ENCODE peak calls at places on chromosome 22, in ten cellular contexts. D is H1, O is upper lobe of left lung, Q is spleen, V is HCT116, H is endothelial cell of umbilical vein, I is transverse colon, P is HepG2, E is stomach, L is breast epithelium. C is an unnamed sample. For H3K4me1 and H3K9me3, the result is how much of the 10 kb centered on the place peaks cover.

GRCh38 chr22:19970479-19971275 is 29.1 kb upstream of the TXNRD2 start:
- DNase-seq in D (peak), O (peak), Q (peak), V (no peak), H (peak), I (peak), P (peak), E (peak), L (peak), C (no peak)

GRCh38 chr22:19984201-19984753 is 32.3 kb downstream of the ARVCF start:
- DNase-seq in D (no peak), O (peak), Q (peak), V (peak), H (peak), I (no peak), P (no peak), E (no peak), L (no peak), C (peak)

GRCh38 chr22:30314918-30315317 is 11.8 kb downstream of the TBC1D10A start:
- DNase-seq in D (no peak), O (no peak), Q (no peak), V (no peak), H (no peak), I (no peak), P (no peak), E (no peak), L (no peak), C (no peak)

GRCh38 chr22:20650294-20651207 is 123.4 kb upstream of the SERPIND1 start:
- DNase-seq in D (peak), O (no peak), Q (no peak), V (no peak), H (no peak), I (no peak), P (no peak), E (no peak), L (no peak), C (no peak)

GRCh38 chr22:21952586-21953571 is at the start of gene PPM1F:
- DNase-seq in D (peak), O (peak), Q (peak), V (no peak), H (peak), I (peak), P (peak), E (peak), L (peak), C (no peak)

GRCh38 chr22:27554106-27554814 is 247.3 kb downstream of the MN1 start:
- DNase-seq in D (no peak), O (no peak), Q (no peak), V (no peak), H (peak), I (peak), P (no peak), E (peak), L (no peak), C (no peak)

GRCh38 chr22:41699264-41700104 is at the start of gene MEI1:
- DNase-seq in D (peak), O (peak), Q (peak), V (no peak), H (peak), I (peak), P (no peak), E (peak), L (peak), C (no peak)

GRCh38 chr22:19879248-19879575 is 24.5 kb upstream of the GNB1L start:
- DNase-seq in D (peak), O (peak), Q (peak), V (no peak), H (no peak), I (no peak), P (no peak), E (no peak), L (no peak), C (no peak)

GRCh38 chr22:28023036-28023435 is 104.0 kb upstream of the PITPNB start:
- DNase-seq in D (no peak), O (no peak), Q (peak), V (no peak), H (no peak), I (no peak), P (no peak), E (no peak), L (peak), C (no peak)

GRCh38 chr22:42443240-42444059 is 11.2 kb upstream of the NFAM1 start:
- DNase-seq in D (no peak), O (no peak), Q (no peak), V (no peak), H (no peak), I (no peak), P (no peak), E (no peak), L (no peak), C (no peak)

GRCh38 chr22:25368271-25368670 is 148.8 kb downstream of the CRYBB2 start:
- DNase-seq in D (no peak), O (no peak), Q (no peak), V (no peak), H (no peak), I (peak), P (no peak), E (peak), L (no peak), C (no peak)

GRCh38 chr22:28171135-28171534 is 252.1 kb upstream of the PITPNB start:
- DNase-seq in D (no peak), O (no peak), Q (no peak), V (no peak), H (no peak), I (no peak), P (no peak), E (no peak), L (no peak), C (no peak)

GRCh38 chr22:41992496-41992895 is 6.1 kb upstream of the WBP2NL start:
- DNase-seq in D (no peak), O (no peak), Q (peak), V (no peak), H (no peak), I (no peak), P (no peak), E (peak), L (peak), C (no peak)

GRCh38 chr22:39123811-39124668 is 27.0 kb downstream of the APOBEC3H start:
- DNase-seq in D (no peak), O (peak), Q (peak), V (no peak), H (no peak), I (no peak), P (no peak), E (no peak), L (no peak), C (no peak)

GRCh38 chr22:35435201-35435712 is 35.3 kb downstream of the MCM5 start:
- DNase-seq in D (no peak), O (no peak), Q (no peak), V (no peak), H (no peak), I (no peak), P (no peak), E (no peak), L (no peak), C (no peak)

GRCh38 chr22:29457730-29458129 is 19.3 kb downstream of the RFPL1 start:
- DNase-seq in D (peak), O (no peak), Q (peak), V (peak), H (peak), I (peak), P (peak), E (no peak), L (no peak), C (no peak)

GRCh38 chr22:46974077-46974476 is 211.6 kb downstream of the TBC1D22A start:
- DNase-seq in D (no peak), O (peak), Q (no peak), V (no peak), H (no peak), I (no peak), P (no peak), E (no peak), L (no peak), C (no peak)

GRCh38 chr22:30648825-30649224 is 13.2 kb downstream of the SLC35E4 start:
- DNase-seq in D (no peak), O (no peak), Q (no peak), V (no peak), H (no peak), I (no peak), P (no peak), E (peak), L (no peak), C (no peak)

GRCh38 chr22:37887610-37888378 is 18.3 kb upstream of the MICALL1 start:
- DNase-seq in D (no peak), O (no peak), Q (no peak), V (no peak), H (peak), I (no peak), P (no peak), E (no peak), L (peak), C (no peak)

GRCh38 chr22:44286673-44287072 is 26.1 kb downstream of the SHISAL1 start:
- DNase-seq in D (no peak), O (no peak), Q (no peak), V (no peak), H (no peak), I (no peak), P (no peak), E (no peak), L (no peak), C (no peak)

GRCh38 chr22:42283288-42284229 is 13.1 kb upstream of the TCF20 start:
- DNase-seq in D (peak), O (peak), Q (peak), V (no peak), H (no peak), I (no peak), P (no peak), E (no peak), L (no peak), C (no peak)

GRCh38 chr22:37122598-37123180 is 13.2 kb upstream of the TMPRSS6 start:
- DNase-seq in D (no peak), O (no peak), Q (no peak), V (no peak), H (no peak), I (no peak), P (no peak), E (no peak), L (no peak), C (no peak)

GRCh38 chr22:31556627-31557203 is 60.4 kb downstream of the SFI1 start:
- DNase-seq in D (no peak), O (no peak), Q (no peak), V (peak), H (peak), I (no peak), P (peak), E (no peak), L (no peak), C (no peak)

GRCh38 chr22:30279389-30279788 is 9.9 kb downstream of the CASTOR1 start:
- DNase-seq in D (no peak), O (peak), Q (no peak), V (no peak), H (no peak), I (no peak), P (no peak), E (no peak), L (no peak), C (no peak)

GRCh38 chr22:35601743-35602633 is 15.1 kb downstream of the MB start:
- DNase-seq in D (no peak), O (no peak), Q (no peak), V (no peak), H (no peak), I (no peak), P (no peak), E (no peak), L (no peak), C (no peak)

GRCh38 chr22:44697423-44698179 is 4.4 kb upstream of the PRR5 start:
- DNase-seq in D (peak), O (peak), Q (peak), V (peak), H (peak), I (peak), P (peak), E (peak), L (peak), C (peak)

GRCh38 chr22:21961886-21962654 is 9.4 kb upstream of the PPM1F start:
- DNase-seq in D (no peak), O (no peak), Q (no peak), V (no peak), H (no peak), I (no peak), P (no peak), E (peak), L (no peak), C (no peak)

GRCh38 chr22:45583504-45583903 is 80.8 kb downstream of the FBLN1 start:
- DNase-seq in D (no peak), O (no peak), Q (peak), V (no peak), H (no peak), I (no peak), P (no peak), E (no peak), L (no peak), C (no peak)

GRCh38 chr22:29071261-29072045 is 1.4 kb upstream of the KREMEN1 start:
- DNase-seq in D (peak), O (peak), Q (peak), V (no peak), H (no peak), I (peak), P (peak), E (peak), L (peak), C (no peak)

GRCh38 chr22:32475428-32476010 is 908 bp downstream of the FBXO7 start:
- DNase-seq in D (peak), O (peak), Q (peak), V (peak), H (peak), I (peak), P (no peak), E (peak), L (no peak), C (no peak)

GRCh38 chr22:43830931-43831560 is 18.9 kb upstream of the EFCAB6 start:
- DNase-seq in D (no peak), O (no peak), Q (no peak), V (no peak), H (no peak), I (no peak), P (no peak), E (no peak), L (no peak), C (no peak)

GRCh38 chr22:22110548-22111266 is 128.1 kb upstream of the TOP3B start:
- DNase-seq in D (peak), O (no peak), Q (peak), V (peak), H (peak), I (peak), P (no peak), E (no peak), L (no peak), C (peak)

GRCh38 chr22:41746563-41747400 is 47.5 kb downstream of the MEI1 start:
- DNase-seq in D (peak), O (no peak), Q (peak), V (peak), H (peak), I (peak), P (peak), E (peak), L (peak), C (peak)

GRCh38 chr22:28464179-28464578 is 215.5 kb downstream of the TTC28 start:
- DNase-seq in D (no peak), O (no peak), Q (no peak), V (no peak), H (peak), I (no peak), P (no peak), E (no peak), L (no peak), C (no peak)

GRCh38 chr22:41915035-41915782 is at the start of gene SHISA8:
- DNase-seq in D (no peak), O (peak), Q (peak), V (no peak), H (peak), I (peak), P (no peak), E (peak), L (peak), C (no peak)

GRCh38 chr22:28909375-28909774 is 26.0 kb downstream of the ZNRF3 start:
- DNase-seq in D (no peak), O (no peak), Q (no peak), V (no peak), H (no peak), I (no peak), P (no peak), E (no peak), L (no peak), C (no peak)

GRCh38 chr22:39343259-39344045 is 6.3 kb upstream of the SYNGR1 start:
- DNase-seq in D (peak), O (no peak), Q (no peak), V (peak), H (peak), I (peak), P (peak), E (peak), L (peak), C (peak)

GRCh38 chr22:40510965-40511364 is 125.6 kb downstream of the MRTFA start:
- DNase-seq in D (no peak), O (no peak), Q (no peak), V (no peak), H (no peak), I (no peak), P (no peak), E (no peak), L (no peak), C (no peak)

GRCh38 chr22:40517631-40518030 is 118.9 kb downstream of the MRTFA start:
- DNase-seq in D (no peak), O (no peak), Q (no peak), V (no peak), H (no peak), I (no peak), P (no peak), E (no peak), L (no peak), C (no peak)

GRCh38 chr22:40511604-40512003 is 124.9 kb downstream of the MRTFA start:
- DNase-seq in D (no peak), O (no peak), Q (no peak), V (no peak), H (no peak), I (no peak), P (no peak), E (no peak), L (no peak), C (no peak)

GRCh38 chr22:40509401-40510134 is 127.0 kb downstream of the MRTFA start:
- DNase-seq in D (no peak), O (no peak), Q (no peak), V (no peak), H (peak), I (peak), P (no peak), E (peak), L (no peak), C (no peak)

DNA sequence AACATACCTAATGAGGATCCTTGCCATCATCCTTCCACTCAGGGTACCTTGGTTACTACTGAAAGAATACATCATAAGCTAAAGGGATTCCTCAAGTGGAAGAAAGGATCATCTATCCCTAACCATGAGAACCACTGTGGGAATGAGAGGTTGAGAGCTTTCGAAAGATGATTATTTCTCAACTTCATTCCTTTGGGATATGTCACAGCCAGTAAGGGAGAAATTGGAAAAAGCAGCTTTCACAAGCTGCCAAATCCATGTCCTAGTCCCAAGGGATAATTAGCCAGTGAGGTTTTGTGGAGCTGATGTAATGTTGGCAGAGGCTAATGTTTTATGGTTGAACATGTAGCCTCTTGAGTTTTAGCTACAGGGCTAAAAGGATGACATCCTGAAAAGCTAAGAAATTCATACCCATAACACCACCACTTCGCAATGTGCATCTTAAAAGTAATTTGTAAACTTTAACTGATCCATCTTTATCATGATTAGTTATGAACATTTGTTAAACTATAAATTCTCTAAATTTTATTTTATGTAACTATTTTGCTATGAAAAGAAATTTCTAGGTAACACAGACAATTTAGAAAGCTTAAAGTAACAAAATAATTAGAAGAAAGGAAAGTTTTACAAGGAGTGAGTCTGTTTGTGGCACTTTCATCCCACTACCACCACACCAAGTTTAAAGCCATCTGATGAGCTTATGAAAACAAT is 123.9 kb downstream of the MRTFA start:
- DNase-seq in D (no peak), O (no peak), Q (no peak), V (no peak), H (no peak), I (no peak), P (peak), E (no peak), L (no peak), C (peak)
- TF ChIP-seq POLR2AphosphoS5 in D (no peak), O (peak), Q (no peak), V (no peak), H (no peak), I (peak), P (no peak), E (peak), L (peak), C (no peak)

GRCh38 chr22:50082961-50083461 is 2.2 kb downstream of the MLC1 start:
- DNase-seq in D (no peak), O (no peak), Q (peak), V (no peak), H (no peak), I (peak), P (peak), E (no peak), L (no peak), C (no peak)

GRCh38 chr22:50083462-50084081 is 1.7 kb downstream of the MLC1 start:
- DNase-seq in D (no peak), O (peak), Q (peak), V (no peak), H (no peak), I (no peak), P (no peak), E (no peak), L (no peak), C (no peak)

GRCh38 chr22:50079689-50080465 is 5.3 kb downstream of the MLC1 start:
- DNase-seq in D (no peak), O (no peak), Q (peak), V (no peak), H (no peak), I (no peak), P (no peak), E (no peak), L (no peak), C (no peak)

GRCh38 chr22:50082197-50082715 is 3.0 kb downstream of the MLC1 start:
- DNase-seq in D (no peak), O (no peak), Q (peak), V (no peak), H (no peak), I (no peak), P (no peak), E (no peak), L (no peak), C (no peak)

GRCh38 chr22:50081426-50082196 is 3.6 kb downstream of the MLC1 start:
- DNase-seq in D (peak), O (peak), Q (peak), V (no peak), H (no peak), I (no peak), P (no peak), E (no peak), L (no peak), C (no peak)
- H3K4me1 ChIP-seq in D (under half), O (under half), Q (under half), V (under half), H (under half), I (under half), P (under half), E (under half), L (under half), C (under half)

DNA sequence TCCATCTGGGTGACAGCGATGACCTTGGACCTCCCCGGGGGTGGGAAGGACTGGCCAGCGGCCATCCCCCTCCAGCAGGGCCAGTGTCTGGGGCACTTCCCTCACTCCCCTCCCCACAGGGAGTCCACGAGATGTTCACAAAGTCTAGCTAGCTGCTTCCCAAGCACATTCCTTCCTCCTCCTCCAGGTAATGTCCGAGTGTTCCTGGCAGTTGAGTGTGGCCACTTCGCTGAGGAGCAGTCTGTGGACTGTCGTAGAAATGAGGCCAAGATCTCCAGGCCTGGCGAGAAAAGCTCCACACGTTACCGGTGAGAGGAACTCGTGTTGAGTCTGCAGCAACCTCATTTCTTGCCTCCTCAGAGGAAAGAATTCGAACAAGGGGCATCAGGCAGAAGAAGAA is 425.5 kb downstream of the BRD1 start:
- DNase-seq in D (peak), O (peak), Q (peak), V (no peak), H (no peak), I (no peak), P (no peak), E (no peak), L (peak), C (no peak)
- H3K9me3 ChIP-seq in D (under half), O (under half), Q (under half), V (under half), H (under half), I (under half), P (under half), E (under half), L (under half), C (under half)

GRCh38 chr22:23180301-23180892 is at the start of gene BCR:
- DNase-seq in D (no peak), O (peak), Q (peak), V (peak), H (peak), I (peak), P (no peak), E (peak), L (no peak), C (no peak)
- TF ChIP-seq POLR2AphosphoS5 in D (no peak), O (peak), Q (peak), V (peak), H (peak), I (peak), P (no peak), E (peak), L (peak), C (no peak)